ENCODE peak calls at places on chromosome 6, in six cellular contexts. F is IMR-90, D is neuronal stem cell, L is H1, W is hepatocyte, H is HCT116. R is an unnamed sample.
A peak's percentile ranks its signal among the peaks of the same experiment; 100 is the strongest.

GRCh38 chr6:66605971-66606370 is 898.9 kb upstream of the EYS start:
- DNase-seq in D (no peak), H (no peak), L (no peak), F (peak; percentile 3), W (no peak), R (no peak)

GRCh38 chr6:167565884-167566491 is 241.1 kb downstream of the TTLL2 start:
- DNase-seq in L (no peak), F (no peak), H (no peak), W (peak; percentile 69), D (peak; percentile 21), R (peak; percentile 23)

GRCh38 chr6:45714795-45715507 is 300.7 kb downstream of the CLIC5 start:
- DNase-seq in L (peak; percentile 75), H (peak; percentile 73), W (peak; percentile 86), D (peak; percentile 74), F (peak; percentile 91), R (peak; percentile 87)

GRCh38 chr6:41901882-41902519 is 6.8 kb upstream of the USP49 start:
- DNase-seq in W (no peak), D (no peak), F (peak; percentile 16), L (no peak), H (no peak), R (peak; percentile 16)

GRCh38 chr6:25359191-25359861 is 80.2 kb downstream of the CARMIL1 start:
- DNase-seq in W (no peak), F (peak; percentile 50), L (no peak), H (no peak), D (peak; percentile 6), R (peak; percentile 29)

GRCh38 chr6:35916056-35916455 is 4.8 kb downstream of the SRPK1 start:
- DNase-seq in L (no peak), W (no peak), F (no peak), H (no peak), D (no peak), R (no peak)

GRCh38 chr6:146851837-146852236 is 253.1 kb downstream of the ADGB start:
- DNase-seq in H (no peak), F (peak; percentile 94), D (no peak), W (no peak), L (no peak), R (no peak)

GRCh38 chr6:170142559-170142958 is 148.3 kb downstream of the DLL1 start:
- DNase-seq in L (no peak), D (no peak), H (no peak), F (no peak), W (no peak), R (no peak)

GRCh38 chr6:108363756-108364356 is 69.0 kb downstream of the AFG1L start:
- DNase-seq in H (no peak), D (no peak), L (no peak), W (no peak), F (no peak), R (peak; percentile 40)

GRCh38 chr6:98203170-98203806 is 631.1 kb upstream of the POU3F2 start:
- DNase-seq in H (no peak), L (no peak), F (peak; percentile 0), D (peak; percentile 49), W (peak; percentile 13), R (peak; percentile 48)

GRCh38 chr6:45377555-45378323 is at the start of gene SUPT3H:
- DNase-seq in F (peak; percentile 93), D (peak; percentile 93), L (peak; percentile 90), H (peak; percentile 83), W (peak; percentile 98), R (peak; percentile 98)

GRCh38 chr6:13712485-13712990 is 903 bp upstream of the RANBP9 start:
- DNase-seq in L (no peak), F (peak; percentile 21), H (no peak), W (no peak), D (no peak), R (no peak)

GRCh38 chr6:146620655-146621054 is 21.9 kb downstream of the ADGB start:
- DNase-seq in W (no peak), H (no peak), D (no peak), F (no peak), L (no peak), R (no peak)

GRCh38 chr6:12516070-12516469 is 200.5 kb upstream of the PHACTR1 start:
- DNase-seq in W (peak; percentile 39), F (no peak), D (no peak), L (no peak), H (no peak), R (no peak)

GRCh38 chr6:27288136-27289044 is 23.7 kb downstream of the POM121L2 start:
- DNase-seq in L (no peak), F (no peak), H (no peak), W (no peak), D (no peak), R (peak; percentile 56)

GRCh38 chr6:151175924-151176445 is 63.8 kb upstream of the AKAP12 start:
- DNase-seq in F (no peak), L (no peak), W (no peak), D (no peak), H (no peak), R (no peak)

GRCh38 chr6:52403627-52404026 is 16.5 kb upstream of the EFHC1 start:
- DNase-seq in D (no peak), H (no peak), L (no peak), W (no peak), F (no peak), R (no peak)

GRCh38 chr6:169097336-169098052 is 156.2 kb downstream of the THBS2 start:
- DNase-seq in F (peak; percentile 99), H (no peak), L (no peak), W (peak; percentile 12), D (peak; percentile 9), R (peak; percentile 47)

DNA sequence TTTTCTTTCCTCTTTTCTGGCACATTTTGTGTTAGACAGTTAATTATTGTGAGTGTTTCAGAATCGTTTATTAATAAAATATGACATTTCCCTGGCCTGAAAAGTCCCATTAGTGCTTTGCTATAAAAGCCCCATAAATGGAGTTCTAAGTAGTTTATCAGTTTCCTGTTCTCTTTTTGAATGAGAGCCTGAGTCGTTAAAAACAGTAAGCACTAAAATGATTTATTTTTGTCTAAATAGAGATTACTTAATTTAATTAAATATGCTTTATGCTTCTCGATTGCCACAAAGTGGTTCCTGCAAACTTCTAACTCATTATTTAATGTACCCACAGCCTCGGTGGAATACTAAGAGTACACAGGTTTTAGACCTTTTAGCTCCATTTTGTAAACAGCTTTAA is 577.9 kb downstream of the C6orf118 start:
- DNase-seq in W (no peak), L (no peak), H (no peak), D (no peak), F (no peak), R (no peak)
- H3K4me2 ChIP-seq in W (no peak overlapping the region), L (no peak overlapping the region), H (no peak overlapping the region), D (no peak overlapping the region), F (no peak overlapping the region), R (no peak overlapping the region)

DNA sequence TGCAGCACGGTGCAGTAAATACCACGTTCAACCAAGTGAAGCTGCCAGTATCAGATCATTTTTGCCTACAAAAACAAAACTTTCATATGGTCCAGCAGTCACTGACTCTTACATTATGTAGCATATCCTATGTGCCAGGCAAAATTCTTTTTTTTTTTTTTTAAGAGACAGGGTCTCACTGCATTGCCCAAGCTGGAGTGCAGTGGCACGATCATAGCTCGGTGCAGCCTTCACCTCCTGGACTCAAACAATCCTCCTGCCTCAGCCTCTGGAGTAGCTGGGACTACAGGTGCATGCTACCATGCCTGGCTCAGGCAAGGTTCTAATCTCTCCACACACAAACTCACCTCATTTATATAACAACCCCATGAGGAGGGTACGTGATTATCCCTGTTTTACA is 208.6 kb upstream of the JARID2 start:
- DNase-seq in F (no peak), D (no peak), W (no peak), L (no peak), H (no peak), R (no peak)
- H3K4me2 ChIP-seq in F (no peak overlapping the region), D (no peak overlapping the region), W (peak overlapping the region; percentile 20), L (no peak overlapping the region), H (no peak overlapping the region), R (no peak overlapping the region)

GRCh38 chr6:1579096-1579495 is 30.6 kb upstream of the FOXC1 start:
- DNase-seq in L (no peak), F (no peak), W (no peak), D (no peak), H (no peak), R (no peak)
- H3K4me2 ChIP-seq in L (no peak overlapping the region), F (no peak overlapping the region), W (no peak overlapping the region), D (no peak overlapping the region), H (no peak overlapping the region), R (no peak overlapping the region)

GRCh38 chr6:87742106-87742505 is 40.1 kb upstream of the AKIRIN2 start:
- DNase-seq in D (no peak), W (no peak), F (no peak), L (no peak), H (no peak), R (no peak)
- H3K4me2 ChIP-seq in D (no peak overlapping the region), W (no peak overlapping the region), F (no peak overlapping the region), L (no peak overlapping the region), H (no peak overlapping the region), R (no peak overlapping the region)

GRCh38 chr6:132132420-132132819 is 181.2 kb upstream of the CCN2 start:
- DNase-seq in L (no peak), H (no peak), F (peak; percentile 58), W (no peak), D (no peak), R (peak; percentile 11)
- H3K4me2 ChIP-seq in L (no peak overlapping the region), H (no peak overlapping the region), F (peak overlapping the region; percentile 71), W (no peak overlapping the region), D (no peak overlapping the region), R (no peak overlapping the region)

DNA sequence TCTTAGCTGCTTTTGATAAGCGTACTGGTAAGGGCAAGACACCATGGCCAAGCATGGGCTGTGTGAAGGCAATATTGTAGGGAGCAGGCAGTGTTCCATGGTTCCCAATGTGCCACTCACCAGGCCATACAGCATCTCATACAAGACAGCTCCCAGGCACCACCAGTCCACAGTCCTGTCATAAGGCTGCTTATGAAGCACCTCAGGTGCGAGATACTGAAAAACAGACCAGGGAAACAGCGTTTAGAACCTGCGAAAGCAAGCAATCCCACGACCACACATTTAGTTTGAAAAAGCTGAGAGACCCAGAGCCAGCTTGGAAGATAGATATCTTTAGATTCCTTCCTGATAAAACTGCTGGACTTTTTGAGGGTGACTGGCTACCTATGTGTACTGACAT is 119.1 kb upstream of the SLC2A12 start:
- DNase-seq in L (no peak), W (no peak), H (no peak), F (peak; percentile 49), D (no peak), R (no peak)
- H3K4me2 ChIP-seq in L (no peak overlapping the region), W (peak overlapping the region; percentile 94), H (no peak overlapping the region), F (peak overlapping the region; percentile 99), D (no peak overlapping the region), R (no peak overlapping the region)

DNA sequence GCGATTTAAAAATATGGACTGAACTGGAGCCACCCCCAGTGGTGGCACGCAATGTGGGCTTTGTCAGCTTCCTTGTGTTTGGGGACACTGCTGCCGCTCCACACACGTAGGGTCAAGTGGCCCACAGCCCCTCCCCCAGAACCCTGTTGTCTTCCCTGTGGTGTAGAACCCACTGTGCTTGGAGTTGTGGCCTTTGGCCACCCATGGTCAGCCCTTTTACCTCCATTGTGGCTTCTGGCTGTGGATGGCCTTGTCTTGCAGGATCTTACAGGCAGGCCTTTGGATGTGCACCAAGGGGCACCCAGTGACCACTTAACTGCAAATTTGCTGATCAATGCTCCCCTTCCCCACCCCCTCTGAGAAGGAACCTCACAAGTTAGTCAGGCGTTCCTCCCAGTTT is 2.0 kb upstream of the LEMD2 start:
- DNase-seq in F (no peak), L (no peak), H (no peak), W (no peak), D (no peak), R (no peak)
- H3K4me2 ChIP-seq in F (no peak overlapping the region), L (peak overlapping the region; percentile 40), H (no peak overlapping the region), W (no peak overlapping the region), D (no peak overlapping the region), R (no peak overlapping the region)